ENCODE peak calls at places on chromosomes 5 and 9, in nine cellular contexts. E is H1, F is GM12892, Q is upper lobe of left lung, H is HCT116, O is K562, I is GM23338, A is breast epithelium, K is HepG2. X is an unnamed sample.

GRCh38 chr9:88954073-88954472 is 37.2 kb upstream of the S1PR3 start:
- DNase-seq in E (no peak), F (no peak), Q (no peak), H (no peak), O (no peak), I (no peak), A (no peak), K (no peak), X (no peak)

GRCh38 chr5:122369416-122369815 is 57.4 kb downstream of the SNCAIP start:
- DNase-seq in E (no peak), F (no peak), Q (no peak), H (no peak), O (no peak), I (no peak), A (no peak), K (no peak), X (no peak)

GRCh38 chr5:102048940-102049339 is 247.1 kb downstream of the SLCO4C1 start:
- DNase-seq in E (no peak), F (no peak), Q (no peak), H (peak; percentile 19), O (no peak), I (no peak), A (no peak), K (no peak), X (no peak)

GRCh38 chr9:129331772-129332512 is 153.9 kb upstream of the IER5L start:
- DNase-seq in E (no peak), F (no peak), Q (no peak), H (no peak), O (no peak), I (no peak), A (peak; percentile 80), K (no peak), X (no peak)

GRCh38 chr9:108517591-108518365 is 338.0 kb downstream of the ACTL7B start:
- DNase-seq in E (no peak), F (no peak), Q (no peak), H (no peak), O (no peak), I (no peak), A (no peak), K (no peak), X (no peak)

GRCh38 chr9:113511856-113512761 is 48.6 kb downstream of the RGS3 start:
- DNase-seq in E (no peak), F (peak; percentile 58), Q (no peak), H (no peak), O (no peak), I (no peak), A (no peak), K (no peak), X (peak; percentile 81)

GRCh38 chr9:89695441-89695891 is 90.7 kb downstream of the GADD45G start:
- DNase-seq in E (peak; percentile 60), F (no peak), Q (no peak), H (no peak), O (no peak), I (peak; percentile 80), A (no peak), K (no peak), X (no peak)

GRCh38 chr9:14616188-14616982 is 76.8 kb downstream of the ZDHHC21 start:
- DNase-seq in E (no peak), F (no peak), Q (no peak), H (peak; percentile 32), O (no peak), I (peak; percentile 86), A (no peak), K (peak; percentile 39), X (no peak)

GRCh38 chr5:168482361-168482760 is 3.9 kb upstream of the RARS1 start:
- DNase-seq in E (no peak), F (no peak), Q (no peak), H (no peak), O (no peak), I (no peak), A (no peak), K (no peak), X (no peak)

GRCh38 chr5:32709789-32710334 is 1.3 kb upstream of the NPR3 start:
- DNase-seq in E (peak; percentile 78), F (peak; percentile 36), Q (peak; percentile 53), H (peak; percentile 53), O (peak; percentile 53), I (peak; percentile 91), A (no peak), K (peak; percentile 41), X (peak; percentile 79)

GRCh38 chr5:36660397-36661049 is 54.1 kb downstream of the SLC1A3 start:
- DNase-seq in E (no peak), F (no peak), Q (no peak), H (no peak), O (no peak), I (no peak), A (peak; percentile 67), K (no peak), X (no peak)

GRCh38 chr5:40904205-40904993 is 4.9 kb upstream of the C7 start:
- DNase-seq in E (peak; percentile 74), F (peak; percentile 5), Q (peak; percentile 52), H (peak; percentile 59), O (peak; percentile 56), I (peak; percentile 91), A (no peak), K (peak; percentile 71), X (no peak)

GRCh38 chr9:34405719-34406118 is 29.0 kb upstream of the MYORG start:
- DNase-seq in E (no peak), F (no peak), Q (no peak), H (no peak), O (no peak), I (no peak), A (no peak), K (no peak), X (no peak)

GRCh38 chr5:158727108-158727507 is 372.6 kb downstream of the EBF1 start:
- DNase-seq in E (no peak), F (no peak), Q (no peak), H (no peak), O (no peak), I (no peak), A (no peak), K (no peak), X (no peak)

DNA sequence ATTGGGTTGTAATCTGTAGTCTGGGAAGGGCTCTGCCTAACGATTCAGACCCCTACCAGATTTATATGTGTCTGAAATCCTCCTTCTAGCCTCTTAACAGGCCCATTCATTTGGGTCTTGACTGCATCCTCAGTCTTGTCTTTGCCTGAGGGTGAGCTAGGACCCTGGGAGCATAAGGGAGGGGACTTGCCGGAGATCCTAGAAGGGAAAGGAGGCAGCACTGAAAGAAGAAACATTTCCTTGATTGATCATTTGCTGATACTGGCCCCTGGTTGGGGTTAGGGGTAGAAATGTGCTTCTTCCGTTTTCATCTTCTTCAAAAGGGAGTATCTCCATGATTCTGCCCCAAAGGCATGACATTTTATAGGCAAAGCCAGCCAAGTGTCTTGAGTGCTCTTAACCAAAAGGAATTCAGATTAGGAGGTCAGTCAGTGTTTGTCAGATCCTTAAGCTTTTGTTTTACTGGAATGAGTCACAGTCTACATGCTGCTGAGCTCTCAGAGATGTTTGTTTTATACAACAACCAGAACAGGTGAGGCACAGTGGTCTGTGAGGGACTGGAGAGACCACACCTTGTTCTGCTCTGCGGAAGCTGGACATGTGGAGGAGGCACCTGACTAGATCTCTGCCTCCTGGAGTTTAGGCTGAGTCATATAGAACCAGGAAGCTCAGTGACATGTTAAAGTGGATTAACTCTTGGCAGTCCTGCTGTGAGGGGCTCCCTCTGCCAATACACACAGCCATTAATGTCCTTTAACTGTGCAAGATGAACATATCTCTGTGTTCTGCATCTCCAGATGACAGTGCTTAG is 37.7 kb downstream of the PCDHAC2 start:
- DNase-seq in E (peak; percentile 54), F (no peak), Q (peak; percentile 91), H (peak; percentile 96), O (no peak), I (peak; percentile 70), A (no peak), K (no peak), X (no peak)
- TF ChIP-seq POLR2AphosphoS5 in E (peak; percentile 57), F (no peak), Q (peak; percentile 73), H (peak; percentile 58), O (no peak), I (no peak), A (no peak), K (no peak), X (no peak)

GRCh38 chr5:14588758-14589543 is 7.4 kb downstream of the OTULINL start:
- DNase-seq in E (no peak), F (no peak), Q (peak; percentile 55), H (no peak), O (no peak), I (no peak), A (no peak), K (no peak), X (no peak)
- TF ChIP-seq POLR2AphosphoS5 in E (no peak), F (no peak), Q (peak; percentile 75), H (no peak), O (no peak), I (no peak), A (no peak), K (no peak), X (no peak)

DNA sequence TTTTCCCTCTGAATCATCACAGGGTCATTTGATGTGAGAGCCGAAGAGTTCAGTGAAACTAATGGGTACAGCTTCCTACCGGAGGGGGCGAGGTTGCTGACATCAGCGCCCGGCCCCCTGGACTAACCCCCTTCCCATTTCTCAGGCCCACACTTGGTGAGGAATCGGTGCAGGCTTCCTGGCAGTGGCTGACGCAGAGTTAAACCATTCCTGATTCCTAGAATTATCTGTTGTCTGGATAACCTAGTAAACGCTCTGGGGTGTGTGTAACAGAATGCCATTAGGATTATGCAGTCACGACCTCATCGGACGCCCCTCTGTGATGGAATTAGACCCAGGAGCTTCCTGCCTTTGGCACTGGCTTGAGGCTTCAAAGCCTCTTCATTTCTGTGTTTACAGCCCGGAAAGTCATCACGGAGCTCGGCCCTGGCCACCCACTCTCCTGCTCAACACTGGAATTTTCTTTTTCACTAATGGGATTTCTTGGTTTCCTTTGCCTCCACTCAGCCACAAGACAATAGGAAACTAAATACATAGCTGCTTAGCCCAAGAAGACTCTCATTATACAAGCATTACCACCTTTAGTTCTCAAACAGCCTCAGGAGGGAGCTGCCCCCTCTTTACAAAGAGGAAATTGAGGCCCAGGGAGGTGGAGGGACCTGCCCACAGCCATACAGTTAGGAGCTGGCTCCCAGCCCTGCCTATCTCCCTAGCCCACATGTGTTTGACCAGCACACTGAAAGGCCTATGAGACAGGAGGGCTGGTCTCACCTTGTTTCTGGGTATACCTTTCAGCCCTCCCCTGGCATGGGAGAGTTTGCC is 61.3 kb upstream of the RPL26L1 start:
- DNase-seq in E (no peak), F (no peak), Q (no peak), H (no peak), O (no peak), I (no peak), A (no peak), K (no peak), X (no peak)
- TF ChIP-seq POLR2AphosphoS5 in E (no peak), F (no peak), Q (no peak), H (no peak), O (no peak), I (no peak), A (no peak), K (no peak), X (no peak)

DNA sequence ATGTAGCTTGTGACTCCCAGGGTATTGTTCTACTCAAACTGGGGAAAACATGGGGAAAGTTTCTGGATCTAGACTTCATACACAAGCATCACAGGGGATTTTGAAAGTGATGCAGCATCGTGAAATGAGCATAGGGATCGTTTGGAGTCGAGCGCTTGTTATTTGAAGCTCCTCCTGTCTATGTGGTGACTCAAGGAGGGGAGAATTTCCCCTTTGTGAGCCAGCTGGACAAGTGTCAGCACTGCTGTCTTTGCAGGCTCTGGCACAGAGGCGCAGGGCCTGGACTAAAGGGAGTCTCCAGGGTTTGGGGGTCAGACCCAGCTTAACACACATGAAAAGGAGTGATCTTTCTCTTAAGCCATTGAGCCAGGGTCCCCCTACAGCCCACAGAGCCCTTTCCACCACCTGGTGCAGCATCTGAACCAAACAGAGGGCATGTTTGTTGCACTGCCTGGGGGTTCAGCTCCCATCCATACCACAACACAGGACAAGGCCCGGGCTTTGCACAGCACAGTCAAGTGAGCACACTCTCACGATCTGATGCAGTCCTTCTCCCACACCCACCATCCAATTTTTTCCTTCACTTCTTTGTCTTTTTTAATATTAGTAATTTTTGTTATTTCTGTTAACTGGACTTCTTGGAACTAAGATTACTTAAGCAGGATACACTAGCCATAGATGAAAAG is 50.9 kb downstream of the IRF1 start:
- DNase-seq in E (no peak), F (no peak), Q (no peak), H (no peak), O (no peak), I (no peak), A (peak; percentile 78), K (no peak), X (no peak)
- TF ChIP-seq POLR2AphosphoS5 in E (no peak), F (no peak), Q (no peak), H (no peak), O (no peak), I (no peak), A (no peak), K (no peak), X (no peak)

X was measured in spleen.